ENCODE peak calls at places on chromosomes 12 and 14, in five cellular contexts. J, Z, I, D and W are unnamed samples.

GRCh38 chr14:56334458-56334857 is 216.2 kb downstream of the PELI2 start:
- DNase-seq in J (no peak), Z (no peak), I (no peak), D (no peak), W (no peak)

GRCh38 chr14:102213470-102213869 is 73.8 kb downstream of the WDR20 start:
- DNase-seq in J (peak; percentile 25), Z (no peak), I (no peak), D (no peak), W (peak; percentile 25)

GRCh38 chr12:72346331-72346944 is 74.3 kb downstream of the TRHDE start:
- DNase-seq in J (no peak), Z (no peak), I (peak; percentile 69), D (peak; percentile 67), W (no peak)

GRCh38 chr14:30389134-30389900 is 169.6 kb upstream of the G2E3 start:
- DNase-seq in J (no peak), Z (no peak), I (peak; percentile 52), D (no peak), W (no peak)

GRCh38 chr12:121245031-121245430 is 35.1 kb downstream of the P2RX4 start:
- DNase-seq in J (no peak), Z (no peak), I (peak; percentile 47), D (no peak), W (no peak)

GRCh38 chr14:49975286-49975685 is 82.4 kb downstream of the ARF6 start:
- DNase-seq in J (no peak), Z (no peak), I (no peak), D (no peak), W (no peak)

GRCh38 chr12:2467447-2468195 is 327.1 kb upstream of the FKBP4 start:
- DNase-seq in J (no peak), Z (no peak), I (no peak), D (no peak), W (no peak)

GRCh38 chr12:40325349-40325960 is 100.7 kb downstream of the LRRK2 start:
- DNase-seq in J (no peak), Z (no peak), I (no peak), D (peak; percentile 76), W (no peak)

GRCh38 chr14:104284107-104284592 is 145.8 kb downstream of the KIF26A start:
- DNase-seq in J (no peak), Z (peak; percentile 21), I (no peak), D (no peak), W (no peak)

GRCh38 chr14:99122521-99123125 is 149.4 kb downstream of the BCL11B start:
- DNase-seq in J (no peak), Z (no peak), I (no peak), D (no peak), W (no peak)

GRCh38 chr12:113220593-113221180 is 577 bp upstream of the TPCN1 start:
- DNase-seq in J (no peak), Z (no peak), I (no peak), D (no peak), W (no peak)

GRCh38 chr12:113757223-113758002 is 208.7 kb downstream of the RBM19 start:
- DNase-seq in J (no peak), Z (no peak), I (no peak), D (no peak), W (no peak)

GRCh38 chr12:1332327-1332726 is 262.1 kb downstream of the FBXL14 start:
- DNase-seq in J (no peak), Z (no peak), I (no peak), D (no peak), W (no peak)

GRCh38 chr12:104063712-104064030 is 660 bp upstream of the HCFC2 start:
- DNase-seq in J (no peak), Z (no peak), I (no peak), D (peak; percentile 64), W (peak; percentile 32)
- H3K27ac ChIP-seq in J (peak overlapping the region; percentile 56), Z (peak overlapping the region; percentile 84), I (peak overlapping the region; percentile 89), D (peak overlapping the region; percentile 82), W (peak overlapping the region; percentile 88)

GRCh38 chr12:13686243-13686642 is 295.2 kb downstream of the GRIN2B start:
- DNase-seq in J (no peak), Z (no peak), I (no peak), D (no peak), W (no peak)

DNA sequence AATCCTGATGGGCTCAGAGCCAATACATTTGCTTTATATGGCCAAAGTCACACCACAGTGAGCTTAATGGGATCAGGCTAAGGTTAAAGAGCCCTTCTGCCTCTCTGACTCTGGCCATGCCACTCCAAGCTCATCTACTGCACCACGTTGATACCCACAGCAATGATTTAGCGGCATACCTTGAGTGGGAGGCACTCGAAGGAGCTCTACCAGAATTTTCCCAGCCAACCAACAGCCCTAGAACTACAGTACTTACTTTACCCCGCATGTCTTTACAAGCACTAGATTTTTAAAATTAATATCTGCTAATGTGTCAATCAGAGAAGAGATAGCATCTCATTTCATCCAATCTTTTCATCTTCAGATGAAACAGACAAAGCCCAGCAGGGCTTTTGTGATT is 300.5 kb downstream of the GRIN2B start:
- DNase-seq in J (no peak), Z (no peak), I (no peak), D (no peak), W (no peak)
- TF ChIP-seq CTCF in J (no peak), Z (no peak), I (no peak), D (no peak), W (no peak)

DNA sequence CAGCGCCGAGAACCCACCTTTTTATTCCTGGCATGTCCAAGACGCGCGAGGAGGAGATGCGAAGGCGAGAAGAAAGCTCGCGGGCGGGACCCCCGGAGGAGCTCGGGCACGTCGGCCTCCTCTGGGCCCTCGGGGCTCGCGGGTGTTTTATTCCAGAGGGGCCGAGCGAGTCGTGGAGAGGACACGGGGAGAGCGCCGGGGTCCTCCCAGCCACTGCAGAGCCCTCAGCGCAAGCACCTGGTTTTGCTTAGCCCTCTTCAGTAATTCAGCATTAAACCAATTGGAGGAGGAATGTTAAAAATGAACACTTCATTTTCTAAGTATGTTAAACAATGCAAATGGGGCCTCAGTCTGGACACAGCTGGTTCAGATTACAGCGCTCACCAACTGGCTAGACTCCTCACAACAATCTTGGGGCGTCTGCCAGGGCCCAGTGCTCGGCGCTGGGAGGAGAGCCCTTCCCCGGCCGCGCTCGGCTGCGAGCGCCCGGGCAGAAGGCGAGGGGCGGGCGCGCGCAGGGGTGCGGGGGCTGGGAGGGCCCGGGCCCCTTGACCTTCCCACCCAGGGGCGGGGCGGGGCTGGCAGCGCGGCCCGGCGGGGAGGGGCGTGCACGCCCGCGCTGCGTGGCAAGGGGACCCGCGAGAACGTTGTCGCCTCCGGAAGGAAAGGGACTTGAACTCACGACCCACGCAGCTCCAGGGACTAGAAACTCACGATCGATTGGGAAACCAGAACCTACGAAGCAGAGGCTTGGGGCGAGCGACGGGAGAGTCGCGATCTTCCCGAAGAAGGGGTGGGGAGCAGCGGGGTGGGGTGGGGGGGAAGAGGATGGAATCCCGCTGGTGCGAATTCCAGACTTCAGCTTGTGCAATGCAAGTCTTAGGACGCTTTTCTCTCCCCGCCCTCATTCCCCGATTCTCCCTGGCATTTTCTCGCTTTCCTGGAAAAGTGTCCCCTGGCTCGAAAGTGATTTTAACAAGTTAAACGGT is at the start of gene FBLN5:
- DNase-seq in J (no peak), Z (peak; percentile 75), I (peak; percentile 11), D (no peak), W (peak; percentile 65)
- H3K27ac ChIP-seq in J (no peak within 1 kb of the TSS), Z (peak within 1 kb of the TSS; percentile 83), I (peak within 1 kb of the TSS; percentile 21), D (no peak within 1 kb of the TSS), W (peak within 1 kb of the TSS; percentile 81)

GRCh38 chr14:20486700-20487401 is 17.6 kb downstream of the PNP start:
- DNase-seq in J (no peak), Z (no peak), I (no peak), D (no peak), W (no peak)
- TF ChIP-seq CTCF in J (no peak), Z (no peak), I (no peak), D (no peak), W (no peak)

GRCh38 chr12:124656214-124656516 is 88.8 kb upstream of the NCOR2 start:
- DNase-seq in J (no peak), Z (no peak), I (no peak), D (no peak), W (no peak)

GRCh38 chr12:124659003-124659402 is 91.6 kb upstream of the NCOR2 start:
- DNase-seq in J (no peak), Z (no peak), I (no peak), D (no peak), W (no peak)

GRCh38 chr12:124660846-124661245 is 93.4 kb upstream of the NCOR2 start:
- DNase-seq in J (no peak), Z (no peak), I (peak; percentile 44), D (no peak), W (no peak)

GRCh38 chr12:124656947-124657434 is 89.6 kb upstream of the NCOR2 start:
- DNase-seq in J (no peak), Z (no peak), I (no peak), D (no peak), W (no peak)

GRCh38 chr12:124658302-124658701 is 90.9 kb upstream of the NCOR2 start:
- DNase-seq in J (no peak), Z (no peak), I (no peak), D (no peak), W (no peak)
- H3K27ac ChIP-seq in J (no peak overlapping the region), Z (no peak overlapping the region), I (no peak overlapping the region), D (no peak overlapping the region), W (no peak overlapping the region)

DNA sequence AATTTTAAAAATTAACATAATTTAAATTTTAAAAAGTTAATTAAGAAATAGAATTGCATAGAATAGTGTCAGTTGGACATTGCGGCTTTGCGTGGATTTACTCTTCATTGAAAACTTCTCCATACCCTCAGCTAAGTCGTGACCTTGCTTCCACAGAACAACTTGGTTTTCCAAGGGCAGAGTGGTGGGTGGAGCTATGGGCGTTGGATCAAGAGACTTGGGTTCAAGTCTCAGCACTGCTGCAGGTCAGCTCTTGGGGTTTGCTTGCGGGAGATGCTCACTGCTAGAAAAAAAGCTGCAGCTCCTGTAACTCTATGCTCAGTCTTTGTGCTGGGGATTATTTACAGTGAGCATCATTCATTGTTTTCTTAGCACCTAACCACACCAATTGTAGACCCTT is 133.7 kb downstream of the PRIMA1 start:
- DNase-seq in J (no peak), Z (no peak), I (no peak), D (no peak), W (no peak)
- TF ChIP-seq CTCF in J (no peak), Z (no peak), I (no peak), D (no peak), W (no peak)

GRCh38 chr14:68247281-68247680 is 427.7 kb downstream of the RAD51B start:
- DNase-seq in J (no peak), Z (no peak), I (no peak), D (no peak), W (no peak)
- H3K27ac ChIP-seq in J (peak overlapping the region; percentile 83), Z (peak overlapping the region; percentile 87), I (no peak overlapping the region), D (no peak overlapping the region), W (peak overlapping the region; percentile 87)

GRCh38 chr12:14365294-14366210 is at the start of gene ATF7IP:
- DNase-seq in J (peak; percentile 76), Z (peak; percentile 95), I (peak; percentile 89), D (peak; percentile 98), W (peak; percentile 99)
- TF ChIP-seq CTCF in J (peak; percentile 21), Z (no peak), I (peak; percentile 74), D (peak; percentile 37), W (peak; percentile 16)